ENCODE peak calls at places on chromosome 1, in four cellular contexts. S is IMR-90, Y is neuronal stem cell, O is mucosa of descending colon. J is an unnamed sample.
A peak's percentile ranks its signal among the peaks of the same experiment; 100 is the strongest.

GRCh38 chr1:181638004-181638403 is 154.7 kb downstream of the CACNA1E start:
- DNase-seq in S (no peak), Y (no peak), O (no peak), J (no peak)

GRCh38 chr1:25204797-25205441 is 27.4 kb downstream of the SYF2 start:
- DNase-seq in S (peak; percentile 58), Y (peak; percentile 30), O (no peak), J (peak; percentile 15)

GRCh38 chr1:97412155-97412554 is 508.7 kb downstream of the DPYD start:
- DNase-seq in S (peak; percentile 50), Y (no peak), O (no peak), J (no peak)

GRCh38 chr1:108114026-108114599 is 86.0 kb downstream of the SLC25A24 start:
- DNase-seq in S (no peak), Y (no peak), O (no peak), J (no peak)

GRCh38 chr1:167824163-167824794 is 89.7 kb downstream of the ADCY10 start:
- DNase-seq in S (no peak), Y (no peak), O (no peak), J (no peak)

GRCh38 chr1:223664106-223664505 is 1.4 kb downstream of the CAPN8 start:
- DNase-seq in S (no peak), Y (no peak), O (no peak), J (no peak)

GRCh38 chr1:152459596-152460528 is 45.8 kb upstream of the CRNN start:
- DNase-seq in S (peak; percentile 52), Y (no peak), O (peak; percentile 72), J (peak; percentile 39)

GRCh38 chr1:113040718-113041412 is 32.1 kb upstream of the LRIG2 start:
- DNase-seq in S (no peak), Y (no peak), O (no peak), J (no peak)

GRCh38 chr1:29496701-29497100 is 260.4 kb downstream of the PTPRU start:
- DNase-seq in S (no peak), Y (no peak), O (no peak), J (no peak)

GRCh38 chr1:198657550-198658064 is 18.8 kb downstream of the PTPRC start:
- DNase-seq in S (peak; percentile 98), Y (no peak), O (no peak), J (peak; percentile 45)

GRCh38 chr1:51088474-51088873 is 13.6 kb upstream of the C1orf185 start:
- DNase-seq in S (no peak), Y (no peak), O (no peak), J (no peak)

GRCh38 chr1:155591770-155592169 is 18.2 kb upstream of the MSTO1 start:
- DNase-seq in S (peak; percentile 68), Y (peak; percentile 21), O (no peak), J (peak; percentile 12)